ENCODE peak calls at places on chromosome 15, in ten cellular contexts. Q, X, I, A, L, K, R, U, C and B are unnamed samples.

GRCh38 chr15:53694534-53694874 is 65.0 kb downstream of the WDR72 start:
- DNase-seq in Q (no peak), A (no peak), U (no peak), K (no peak), L (no peak), C (no peak), X (no peak), R (no peak), I (no peak), B (no peak)

GRCh38 chr15:46416544-46416943 is 781.7 kb downstream of the SQOR start:
- DNase-seq in R (no peak), L (no peak), U (no peak), I (no peak), Q (no peak), X (no peak), K (no peak), A (no peak), C (peak; percentile 0), B (no peak)

GRCh38 chr15:22949074-22949547 is 31.1 kb downstream of the CYFIP1 start:
- DNase-seq in R (peak; percentile 83), A (no peak), K (no peak), X (no peak), L (no peak), Q (no peak), I (no peak), C (peak; percentile 63), U (peak; percentile 62), B (no peak)

GRCh38 chr15:84919268-84919667 is 34.8 kb downstream of the SLC28A1 start:
- DNase-seq in I (no peak), Q (no peak), U (no peak), K (no peak), C (no peak), X (no peak), R (no peak), A (no peak), L (no peak), B (no peak)

GRCh38 chr15:25090073-25090733 is 135.4 kb downstream of the SNRPN start:
- DNase-seq in A (no peak), U (no peak), K (no peak), L (no peak), C (no peak), R (no peak), Q (no peak), X (no peak), I (no peak), B (no peak)

GRCh38 chr15:66923438-66923881 is 141.9 kb upstream of the SMAD3 start:
- DNase-seq in A (peak; percentile 54), U (peak; percentile 54), K (peak; percentile 40), X (peak; percentile 37), L (peak; percentile 34), R (peak; percentile 72), I (no peak), C (no peak), Q (no peak), B (no peak)

GRCh38 chr15:88275804-88276203 is 19.3 kb upstream of the NTRK3 start:
- DNase-seq in I (no peak), L (no peak), R (no peak), X (no peak), K (no peak), Q (no peak), A (no peak), C (no peak), U (no peak), B (no peak)

GRCh38 chr15:88645171-88646087 is 6.6 kb downstream of the ISG20 start:
- DNase-seq in C (no peak), U (no peak), R (no peak), L (no peak), Q (no peak), K (no peak), A (peak; percentile 76), I (no peak), X (no peak), B (no peak)

GRCh38 chr15:70880781-70881180 is 11.5 kb downstream of the THAP10 start:
- DNase-seq in X (no peak), R (no peak), Q (no peak), A (no peak), I (no peak), U (no peak), K (no peak), L (no peak), C (peak; percentile 26), B (no peak)
- H3K27ac ChIP-seq in X (no peak overlapping the region), R (no peak overlapping the region), Q (no peak overlapping the region), A (no peak overlapping the region), I (no peak overlapping the region), U (no peak overlapping the region), K (no peak overlapping the region), L (no peak overlapping the region), C (no peak overlapping the region), B (no peak overlapping the region)

DNA sequence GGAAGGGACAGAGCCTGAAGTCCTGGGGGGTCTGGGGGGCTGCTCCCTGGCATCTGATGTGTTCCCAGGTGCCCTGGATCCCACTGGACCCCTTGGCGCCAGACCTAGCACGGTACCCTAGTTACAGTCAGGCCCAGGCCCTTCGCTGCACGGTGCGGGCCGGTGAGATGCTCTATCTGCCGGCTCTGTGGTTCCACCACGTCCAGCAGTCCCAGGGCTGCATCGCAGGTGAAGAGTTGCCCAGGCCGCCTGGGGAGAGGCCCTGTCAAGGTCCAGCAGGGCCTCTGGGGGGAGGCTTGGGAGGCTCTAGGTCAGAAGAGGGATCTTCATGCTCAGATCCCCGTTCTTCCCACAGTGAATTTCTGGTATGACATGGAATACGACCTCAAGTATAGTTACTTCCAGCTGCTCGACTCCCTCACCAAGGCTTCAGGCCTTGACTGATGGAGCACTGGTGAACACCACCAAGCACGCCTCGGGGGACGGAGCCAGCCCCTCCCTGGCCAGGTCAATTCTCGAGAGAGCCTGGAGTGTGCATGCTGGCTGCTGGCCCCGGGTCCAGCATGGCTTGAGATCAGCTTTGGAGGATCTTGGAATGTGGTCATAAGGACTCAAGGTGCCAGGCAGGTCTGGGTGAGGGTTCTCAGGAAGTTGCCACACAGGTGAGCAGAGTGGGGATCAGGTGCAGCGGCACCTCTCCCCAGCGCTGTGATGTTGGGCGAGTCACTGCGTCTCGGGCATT is 1.8 kb upstream of the PLA2G4B start:
- DNase-seq in X (no peak), I (no peak), A (no peak), U (no peak), R (no peak), L (no peak), K (no peak), Q (no peak), C (no peak), B (no peak)
- H3K27ac ChIP-seq in X (no peak overlapping the region), I (no peak overlapping the region), A (no peak overlapping the region), U (no peak overlapping the region), R (no peak overlapping the region), L (no peak overlapping the region), K (no peak overlapping the region), Q (peak overlapping the region; percentile 6), C (no peak overlapping the region), B (no peak overlapping the region)

GRCh38 chr15:78037328-78037727 is 40.2 kb downstream of the TBC1D2B start:
- DNase-seq in R (no peak), I (no peak), K (no peak), X (no peak), A (no peak), C (no peak), L (no peak), U (no peak), Q (no peak), B (no peak)

GRCh38 chr15:78035861-78036476 is 41.5 kb downstream of the TBC1D2B start:
- DNase-seq in A (no peak), L (peak; percentile 85), X (no peak), R (no peak), K (no peak), Q (no peak), C (no peak), I (no peak), U (peak; percentile 51), B (no peak)

GRCh38 chr15:78034495-78035191 is 42.9 kb downstream of the TBC1D2B start:
- DNase-seq in K (no peak), I (no peak), L (no peak), X (no peak), R (no peak), C (no peak), A (peak; percentile 33), Q (no peak), U (no peak), B (no peak)

GRCh38 chr15:78035319-78035718 is 42.2 kb downstream of the TBC1D2B start:
- DNase-seq in I (no peak), K (no peak), U (no peak), X (no peak), Q (no peak), A (no peak), R (no peak), L (no peak), C (peak; percentile 17), B (no peak)

GRCh38 chr15:78033864-78034263 is 43.6 kb downstream of the TBC1D2B start:
- DNase-seq in A (no peak), U (no peak), I (no peak), X (no peak), K (no peak), C (no peak), Q (no peak), L (no peak), R (no peak), B (no peak)
- H3K27ac ChIP-seq in A (no peak overlapping the region), U (no peak overlapping the region), I (no peak overlapping the region), X (no peak overlapping the region), K (no peak overlapping the region), C (no peak overlapping the region), Q (peak overlapping the region; percentile 62), L (no peak overlapping the region), R (no peak overlapping the region), B (no peak overlapping the region)

GRCh38 chr15:37099321-37100108 is 834 bp downstream of the MEIS2 start:
- DNase-seq in I (no peak), R (peak; percentile 40), C (peak; percentile 63), U (no peak), Q (no peak), K (peak; percentile 52), X (peak; percentile 16), L (peak; percentile 66), A (peak; percentile 84), B (no peak)

GRCh38 chr15:37095993-37096877 is 4.1 kb downstream of the MEIS2 start:
- DNase-seq in I (no peak), R (peak; percentile 47), Q (no peak), A (no peak), X (no peak), U (peak; percentile 24), K (no peak), C (no peak), L (no peak), B (no peak)

GRCh38 chr15:37100109-37100873 is at the start of gene MEIS2:
- DNase-seq in Q (peak; percentile 84), I (peak; percentile 81), U (peak; percentile 93), A (peak; percentile 89), L (peak; percentile 83), R (peak; percentile 94), X (peak; percentile 59), K (peak; percentile 83), C (peak; percentile 98), B (peak; percentile 53)

GRCh38 chr15:37096878-37097568 is 3.3 kb downstream of the MEIS2 start:
- DNase-seq in X (no peak), K (peak; percentile 16), C (no peak), U (peak; percentile 25), L (no peak), A (no peak), I (no peak), Q (no peak), R (peak; percentile 74), B (no peak)

DNA sequence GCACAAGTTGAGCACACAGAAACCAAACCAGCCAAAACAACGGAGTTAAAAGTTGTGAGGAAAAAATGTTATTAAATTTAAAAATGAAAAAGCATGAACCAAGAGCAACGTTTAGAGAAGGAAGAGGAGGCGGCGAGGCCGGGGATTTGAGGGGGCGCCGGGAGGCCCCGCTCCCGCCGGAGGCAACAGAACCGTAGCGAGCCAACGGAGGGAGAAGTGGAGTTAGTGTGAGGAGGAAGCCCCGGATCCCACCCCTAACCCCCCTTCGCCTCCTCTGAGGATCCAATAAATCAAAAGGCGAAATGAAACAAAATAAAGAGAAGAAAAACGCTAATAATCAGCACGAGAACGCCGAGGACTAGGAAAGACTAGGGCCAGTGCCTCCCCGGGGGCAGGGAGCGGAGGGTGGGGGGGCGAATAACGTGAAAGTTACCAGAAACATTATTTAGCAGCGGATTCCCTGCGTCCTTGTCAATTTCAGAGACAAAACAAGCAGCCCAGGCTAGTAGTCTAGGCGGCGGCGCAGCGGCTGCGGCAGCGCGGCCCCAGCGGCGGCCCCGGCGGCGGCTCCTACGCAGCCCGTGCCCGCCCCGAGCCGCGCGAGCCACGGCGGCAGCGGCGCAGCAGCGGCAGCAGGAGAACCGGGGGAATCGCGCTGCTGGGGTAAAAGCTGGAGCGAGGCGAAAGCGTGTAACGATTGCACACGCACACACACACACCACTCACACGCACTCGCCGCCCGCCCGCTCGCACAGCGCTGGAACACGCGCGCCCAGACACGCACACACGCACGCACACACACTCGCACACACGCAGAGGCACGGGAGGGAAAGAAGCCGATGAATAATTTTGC is 1.7 kb downstream of the MEIS2 start:
- DNase-seq in L (no peak), R (peak; percentile 77), C (no peak), U (peak; percentile 71), K (peak; percentile 55), A (peak; percentile 71), I (no peak), Q (no peak), X (no peak), B (no peak)
- H3K27ac ChIP-seq in L (peak overlapping the region; percentile 92), R (no peak overlapping the region), C (peak overlapping the region; percentile 91), U (peak overlapping the region; percentile 93), K (no peak overlapping the region), A (peak overlapping the region; percentile 96), I (peak overlapping the region; percentile 98), Q (peak overlapping the region; percentile 95), X (peak overlapping the region; percentile 87), B (peak overlapping the region; percentile 92)